ENCODE peak calls at places on chromosomes 1 and 21, in ten cellular contexts. Z is globus pallidus, Q is T-helper 17 cell, U is H54, F is ovary, E is neuronal stem cell, D is HTR-8/SVneo, T is left ventricle myocardium superior, K is memory B cell, P is CMK. C is an unnamed sample.

GRCh38 chr1:244759158-244759557 is 76.3 kb upstream of the COX20 start:
- DNase-seq in Z (no peak), Q (no peak), U (no peak), F (no peak), E (no peak), D (no peak), T (no peak), K (no peak), P (no peak), C (no peak)

GRCh38 chr1:44947060-44947773 is 39.2 kb downstream of the EIF2B3 start:
- DNase-seq in Z (peak; percentile 1), Q (no peak), U (no peak), F (no peak), E (no peak), D (no peak), T (peak; percentile 37), K (no peak), P (no peak), C (no peak)

GRCh38 chr1:33435096-33435820 is 4.4 kb upstream of the PHC2 start:
- DNase-seq in Z (no peak), Q (no peak), U (no peak), F (no peak), E (no peak), D (no peak), T (no peak), K (no peak), P (no peak), C (no peak)

GRCh38 chr1:31678681-31679080 is 25.1 kb downstream of the COL16A1 start:
- DNase-seq in Z (no peak), Q (no peak), U (no peak), F (no peak), E (no peak), D (no peak), T (no peak), K (no peak), P (no peak), C (no peak)

GRCh38 chr21:35208810-35209517 is 159.9 kb upstream of the RUNX1 start:
- DNase-seq in Z (no peak), Q (no peak), U (no peak), F (no peak), E (no peak), D (no peak), T (no peak), K (no peak), P (no peak), C (no peak)

GRCh38 chr1:21816602-21817302 is 4.7 kb downstream of the LDLRAD2 start:
- DNase-seq in Z (no peak), Q (no peak), U (peak; percentile 78), F (no peak), E (no peak), D (peak; percentile 54), T (no peak), K (no peak), P (no peak), C (no peak)

GRCh38 chr1:41666991-41667631 is 182.6 kb upstream of the EDN2 start:
- DNase-seq in Z (no peak), Q (peak; percentile 41), U (no peak), F (no peak), E (no peak), D (no peak), T (no peak), K (peak; percentile 57), P (no peak), C (no peak)

GRCh38 chr1:208242829-208243521 is 1.2 kb downstream of the PLXNA2 start:
- DNase-seq in Z (no peak), Q (no peak), U (no peak), F (peak; percentile 65), E (no peak), D (no peak), T (no peak), K (peak; percentile 21), P (no peak), C (peak; percentile 19)

GRCh38 chr1:48530727-48531351 is 58.8 kb upstream of the SPATA6 start:
- DNase-seq in Z (peak; percentile 67), Q (no peak), U (peak; percentile 50), F (peak; percentile 43), E (peak; percentile 87), D (peak; percentile 1), T (peak; percentile 42), K (peak; percentile 16), P (peak; percentile 32), C (no peak)

GRCh38 chr1:37035014-37035686 is 835 bp upstream of the GRIK3 start:
- DNase-seq in Z (no peak), Q (no peak), U (no peak), F (no peak), E (no peak), D (no peak), T (no peak), K (no peak), P (peak; percentile 33), C (no peak)

GRCh38 chr1:157992031-157992568 is 1.3 kb upstream of the KIRREL1 start:
- DNase-seq in Z (peak; percentile 47), Q (no peak), U (peak; percentile 45), F (peak; percentile 89), E (peak; percentile 74), D (no peak), T (peak; percentile 80), K (peak; percentile 60), P (peak; percentile 7), C (peak; percentile 21)

GRCh38 chr1:22673486-22674409 is 20.7 kb downstream of the C1QB start:
- DNase-seq in Z (peak; percentile 54), Q (no peak), U (peak; percentile 41), F (peak; percentile 42), E (peak; percentile 88), D (peak; percentile 41), T (peak; percentile 74), K (no peak), P (peak; percentile 18), C (no peak)

GRCh38 chr1:5423109-5423508 is 569.1 kb downstream of the NPHP4 start:
- DNase-seq in Z (peak; percentile 7), Q (no peak), U (no peak), F (no peak), E (no peak), D (no peak), T (no peak), K (no peak), P (peak; percentile 45), C (no peak)

GRCh38 chr1:60171793-60172192 is 98.2 kb upstream of the C1orf87 start:
- DNase-seq in Z (no peak), Q (no peak), U (no peak), F (no peak), E (no peak), D (no peak), T (no peak), K (no peak), P (no peak), C (no peak)

GRCh38 chr1:33712176-33712575 is 151.7 kb upstream of the HMGB4 start:
- DNase-seq in Z (no peak), Q (no peak), U (no peak), F (no peak), E (peak; percentile 17), D (peak; percentile 5), T (no peak), K (no peak), P (no peak), C (no peak)

GRCh38 chr1:226804907-226805759 is 65.3 kb upstream of the PSEN2 start:
- DNase-seq in Z (no peak), Q (no peak), U (no peak), F (no peak), E (no peak), D (no peak), T (no peak), K (no peak), P (peak; percentile 38), C (no peak)

GRCh38 chr21:41321211-41321907 is 4.8 kb downstream of the FAM3B start:
- DNase-seq in Z (no peak), Q (no peak), U (no peak), F (no peak), E (no peak), D (no peak), T (no peak), K (no peak), P (no peak), C (no peak)

GRCh38 chr1:31707711-31708110 is 3.9 kb upstream of the COL16A1 start:
- DNase-seq in Z (no peak), Q (no peak), U (no peak), F (no peak), E (no peak), D (no peak), T (no peak), K (no peak), P (peak; percentile 82), C (no peak)

GRCh38 chr1:205483372-205483771 is 21.1 kb upstream of the CDK18 start:
- DNase-seq in Z (no peak), Q (no peak), U (no peak), F (no peak), E (no peak), D (no peak), T (no peak), K (no peak), P (no peak), C (no peak)

GRCh38 chr1:51192213-51192843 is 43.7 kb upstream of the RNF11 start:
- DNase-seq in Z (peak; percentile 69), Q (peak; percentile 13), U (peak; percentile 26), F (peak; percentile 68), E (peak; percentile 67), D (peak; percentile 44), T (peak; percentile 55), K (peak; percentile 42), P (peak; percentile 58), C (peak; percentile 26)

GRCh38 chr1:54254055-54254454 is 54.1 kb downstream of the MRPL37 start:
- DNase-seq in Z (no peak), Q (no peak), U (peak; percentile 76), F (peak; percentile 56), E (no peak), D (no peak), T (peak; percentile 44), K (no peak), P (no peak), C (no peak)

GRCh38 chr1:201384406-201384782 is 6.9 kb upstream of the TNNT2 start:
- DNase-seq in Z (no peak), Q (no peak), U (no peak), F (no peak), E (no peak), D (peak; percentile 39), T (no peak), K (no peak), P (no peak), C (no peak)

GRCh38 chr1:52032785-52033131 is 852 bp downstream of the KTI12 start:
- DNase-seq in Z (peak; percentile 7), Q (no peak), U (peak; percentile 23), F (peak; percentile 55), E (no peak), D (no peak), T (peak; percentile 48), K (peak; percentile 14), P (peak; percentile 34), C (no peak)

GRCh38 chr1:49364676-49365075 is 588.0 kb upstream of the BEND5 start:
- DNase-seq in Z (no peak), Q (no peak), U (no peak), F (no peak), E (no peak), D (no peak), T (no peak), K (no peak), P (no peak), C (no peak)

GRCh38 chr1:35190784-35191183 is 2.2 kb downstream of the SFPQ start:
- DNase-seq in Z (no peak), Q (no peak), U (no peak), F (no peak), E (no peak), D (no peak), T (no peak), K (no peak), P (no peak), C (no peak)

GRCh38 chr1:910881-911721 is 12.6 kb upstream of the SAMD11 start:
- DNase-seq in Z (no peak), Q (no peak), U (peak; percentile 75), F (peak; percentile 36), E (no peak), D (peak; percentile 61), T (no peak), K (no peak), P (no peak), C (no peak)

GRCh38 chr21:42563261-42564045 is 49.8 kb downstream of the SLC37A1 start:
- DNase-seq in Z (no peak), Q (no peak), U (no peak), F (peak; percentile 13), E (no peak), D (no peak), T (no peak), K (no peak), P (no peak), C (no peak)

GRCh38 chr1:82782599-82782998 is 981.9 kb downstream of the ADGRL2 start:
- DNase-seq in Z (no peak), Q (no peak), U (no peak), F (no peak), E (no peak), D (no peak), T (no peak), K (no peak), P (no peak), C (no peak)

C was measured in natural killer cell.